ENCODE peak calls at places on chromosomes 1 and 21, in seven cellular contexts. W is suprapubic skin, H is HFF-Myc, C is AG04449, Y is K562, T is adrenal gland, E is body of pancreas. S is an unnamed sample.

GRCh38 chr1:180158149-180159147 is 3.8 kb downstream of the QSOX1 start:
- DNase-seq in H (no peak), W (no peak), Y (no peak), E (peak), T (no peak), C (no peak), S (no peak)

GRCh38 chr1:101284021-101284420 is 47.2 kb downstream of the S1PR1 start:
- DNase-seq in E (no peak), C (no peak), Y (no peak), T (no peak), W (no peak), H (no peak), S (no peak)

GRCh38 chr1:156122519-156123355 is 8.2 kb downstream of the LMNA start:
- DNase-seq in H (no peak), Y (peak), W (peak), E (peak), C (no peak), T (peak), S (no peak)

GRCh38 chr1:166302919-166303758 is 136.3 kb upstream of the FAM78B start:
- DNase-seq in W (no peak), Y (no peak), H (no peak), T (no peak), C (no peak), E (no peak), S (no peak)

GRCh38 chr1:92709738-92710137 is 75.2 kb downstream of the EVI5 start:
- DNase-seq in E (peak), W (no peak), H (peak), C (peak), Y (peak), T (peak), S (peak)

GRCh38 chr1:167524651-167525050 is 6.3 kb upstream of the CD247 start:
- DNase-seq in C (no peak), W (no peak), E (no peak), Y (no peak), T (no peak), H (no peak), S (no peak)

GRCh38 chr1:151067185-151067584 is 3.4 kb upstream of the GABPB2 start:
- DNase-seq in T (no peak), E (no peak), H (no peak), C (no peak), Y (no peak), W (no peak), S (no peak)

GRCh38 chr1:207397525-207397926 is 56.6 kb upstream of the CR2 start:
- DNase-seq in W (no peak), T (no peak), E (no peak), Y (no peak), C (no peak), H (peak), S (no peak)

GRCh38 chr1:209486861-209487260 is 96.7 kb upstream of the CAMK1G start:
- DNase-seq in W (no peak), Y (no peak), T (no peak), E (no peak), H (no peak), C (no peak), S (no peak)

GRCh38 chr1:54697896-54698295 is 17.8 kb upstream of the TTC4 start:
- DNase-seq in Y (no peak), C (no peak), E (no peak), W (peak), H (no peak), T (no peak), S (no peak)

GRCh38 chr1:23673086-23673813 is 18.4 kb upstream of the RPL11 start:
- DNase-seq in Y (peak), W (no peak), E (peak), C (no peak), T (peak), H (no peak), S (no peak)

GRCh38 chr21:37208056-37208705 is 59.0 kb downstream of the VPS26C start:
- DNase-seq in T (peak), C (no peak), W (no peak), E (peak), Y (peak), H (no peak), S (no peak)

GRCh38 chr1:28097100-28097472 is 8.7 kb upstream of the EYA3 start:
- DNase-seq in C (no peak), H (no peak), E (no peak), T (no peak), Y (no peak), W (no peak), S (no peak)

GRCh38 chr1:29513357-29513756 is 277.0 kb downstream of the PTPRU start:
- DNase-seq in Y (peak), E (peak), T (peak), W (peak), C (peak), H (peak), S (peak)

GRCh38 chr1:181089777-181090505 is 1.4 kb downstream of the IER5 start:
- DNase-seq in E (peak), C (no peak), T (peak), H (no peak), W (peak), Y (peak), S (no peak)

GRCh38 chr1:44698138-44698537 is 23.6 kb downstream of the ARMH1 start:
- DNase-seq in H (no peak), T (no peak), Y (no peak), E (no peak), W (no peak), C (no peak), S (no peak)

GRCh38 chr21:18155508-18156193 is 89.0 kb upstream of the CHODL start:
- DNase-seq in T (no peak), C (no peak), W (no peak), Y (no peak), E (no peak), H (no peak), S (no peak)

GRCh38 chr1:207336559-207337467 is 15.3 kb downstream of the CD55 start:
- DNase-seq in T (no peak), W (no peak), Y (no peak), H (no peak), C (no peak), E (no peak), S (no peak)

GRCh38 chr1:234918216-234918841 is 210.3 kb downstream of the TOMM20 start:
- DNase-seq in H (no peak), T (peak), Y (no peak), C (no peak), E (peak), W (no peak), S (no peak)

GRCh38 chr1:223765719-223766340 is 53.5 kb downstream of the CAPN2 start:
- DNase-seq in T (no peak), H (no peak), Y (no peak), E (no peak), C (no peak), W (no peak), S (no peak)

GRCh38 chr1:41789616-41790330 is 128.9 kb downstream of the HIVEP3 start:
- DNase-seq in E (no peak), W (no peak), H (no peak), Y (no peak), C (no peak), T (no peak), S (no peak)

GRCh38 chr1:61000327-61000726 is 82.0 kb upstream of the NFIA start:
- DNase-seq in C (no peak), H (no peak), E (no peak), W (no peak), T (no peak), Y (no peak), S (no peak)

GRCh38 chr1:192747305-192747704 is 61.5 kb upstream of the RGS2 start:
- DNase-seq in C (no peak), E (no peak), W (no peak), H (no peak), T (no peak), Y (no peak), S (peak)

GRCh38 chr1:45116820-45117219 is 89.6 kb downstream of the ZSWIM5 start:
- DNase-seq in E (no peak), T (no peak), C (no peak), W (no peak), Y (no peak), H (no peak), S (no peak)

GRCh38 chr1:111725192-111725591 is 14.0 kb downstream of the INKA2 start:
- DNase-seq in T (peak), Y (peak), H (no peak), C (no peak), E (no peak), W (no peak), S (no peak)

GRCh38 chr1:36143424-36143823 is 5.9 kb downstream of the TRAPPC3 start:
- DNase-seq in C (no peak), Y (no peak), W (no peak), T (no peak), E (no peak), H (no peak), S (no peak)

GRCh38 chr1:218591966-218592365 is 246.8 kb downstream of the TGFB2 start:
- DNase-seq in W (no peak), C (no peak), H (no peak), Y (no peak), T (no peak), E (no peak), S (no peak)

GRCh38 chr1:221310180-221310579 is 430.9 kb downstream of the HLX start:
- DNase-seq in E (no peak), W (no peak), H (no peak), Y (no peak), T (no peak), C (no peak), S (no peak)

GRCh38 chr1:69846267-69846666 is 278.5 kb downstream of the LRRC7 start:
- DNase-seq in H (no peak), W (no peak), E (no peak), T (no peak), C (no peak), Y (no peak), S (no peak)

GRCh38 chr1:215118081-215118480 is 35.5 kb downstream of the KCNK2 start:
- DNase-seq in W (no peak), E (no peak), T (no peak), C (no peak), H (no peak), Y (no peak), S (no peak)

GRCh38 chr1:33339413-33339812 is 18.5 kb upstream of the A3GALT2 start:
- DNase-seq in T (no peak), Y (no peak), H (no peak), C (no peak), W (no peak), E (no peak), S (no peak)

GRCh38 chr21:28737671-28738279 is 254.9 kb downstream of the LTN1 start:
- DNase-seq in H (no peak), C (no peak), W (no peak), T (no peak), E (no peak), Y (no peak), S (no peak)

GRCh38 chr1:187197685-187198084 is 368.9 kb downstream of the PLA2G4A start:
- DNase-seq in H (no peak), C (no peak), E (no peak), Y (no peak), T (no peak), W (no peak), S (no peak)

GRCh38 chr1:230710543-230710904 is 3.4 kb downstream of the AGT start:
- DNase-seq in C (no peak), T (no peak), W (no peak), E (no peak), H (no peak), Y (no peak), S (no peak)

GRCh38 chr1:54347955-54348699 is 58.1 kb downstream of the SSBP3 start:
- DNase-seq in E (peak), T (no peak), C (no peak), Y (no peak), H (no peak), W (no peak), S (no peak)

GRCh38 chr1:100134872-100135271 is 1.9 kb downstream of the TRMT13 start:
- DNase-seq in E (no peak), H (no peak), Y (no peak), W (no peak), T (no peak), C (no peak), S (peak)
- TF ChIP-seq CTCF in E (no peak), H (no peak), Y (no peak), W (no peak), T (no peak), C (no peak), S (no peak)

DNA sequence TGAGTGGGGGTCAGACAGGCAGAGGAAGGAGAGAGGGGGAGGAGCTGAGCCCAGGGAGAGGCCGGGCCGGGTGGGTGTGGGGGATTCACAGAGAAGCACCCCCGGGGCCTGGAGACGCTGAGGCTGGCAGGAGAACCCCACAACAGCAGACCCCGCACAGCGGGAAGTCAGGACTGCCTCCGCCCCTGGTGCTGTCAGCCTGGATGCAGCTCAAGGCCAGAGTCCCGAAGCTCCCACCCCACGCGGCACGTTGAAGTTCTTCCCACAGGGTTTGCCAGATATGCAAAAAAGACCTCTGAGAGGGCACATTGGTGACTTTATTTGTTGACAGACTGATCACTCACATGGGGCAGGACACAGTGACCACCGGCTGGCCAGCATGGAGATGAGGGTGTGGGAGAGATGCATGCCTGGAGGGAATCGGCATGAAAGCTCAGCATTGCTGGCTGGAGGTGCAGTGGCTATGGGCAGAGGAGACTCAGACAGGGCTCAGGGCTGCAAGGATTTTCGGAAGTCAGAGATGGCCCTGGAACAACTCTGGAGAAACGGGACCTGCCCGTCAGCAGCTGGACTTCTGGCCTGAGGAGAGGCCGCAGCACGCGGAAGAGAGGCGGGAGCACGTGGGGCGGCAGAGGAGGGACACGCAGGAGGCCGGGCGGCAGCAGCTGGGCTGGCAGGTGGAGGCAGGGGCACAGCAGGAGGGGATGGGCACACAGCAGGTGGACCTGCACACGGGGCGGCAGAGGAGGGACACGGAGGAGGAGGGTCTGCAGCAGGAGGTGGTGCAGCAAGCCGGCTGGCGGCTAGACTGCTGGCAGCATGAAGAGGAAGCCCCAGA is 885 bp downstream of the KRTAP10-3 start:
- DNase-seq in Y (no peak), W (no peak), E (no peak), H (no peak), T (no peak), C (no peak), S (no peak)
- H3K4me3 ChIP-seq in Y (no peak), W (no peak), E (no peak), H (no peak), T (no peak), C (no peak), S (no peak)

GRCh38 chr1:63000508-63000907 is 216.6 kb downstream of the ATG4C start:
- DNase-seq in H (no peak), E (no peak), T (no peak), C (no peak), Y (no peak), W (no peak), S (no peak)

GRCh38 chr1:63005812-63006211 is 221.9 kb downstream of the ATG4C start:
- DNase-seq in C (no peak), H (no peak), E (no peak), T (no peak), Y (no peak), W (no peak), S (no peak)

DNA sequence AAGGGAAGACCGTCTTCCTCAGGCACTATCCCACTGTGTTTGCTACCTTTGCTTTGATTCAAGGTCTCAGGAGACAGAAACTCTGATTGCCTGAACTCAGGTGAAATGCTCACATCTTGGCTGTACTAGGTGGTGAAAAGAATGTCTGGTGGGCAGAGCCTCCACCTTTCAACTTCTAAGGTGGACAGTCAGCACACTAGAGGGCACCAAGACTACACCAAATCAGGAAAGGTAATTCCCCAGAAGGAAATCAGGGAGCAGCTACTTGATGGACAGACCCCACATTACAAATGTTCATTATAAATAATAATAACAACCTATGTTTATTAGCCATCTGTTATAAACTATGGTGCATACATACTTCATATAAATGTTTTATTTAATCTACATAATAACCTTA is 220.9 kb downstream of the ATG4C start:
- DNase-seq in W (no peak), T (no peak), H (no peak), E (no peak), C (no peak), Y (no peak), S (no peak)
- TF ChIP-seq CTCF in W (no peak), T (no peak), H (no peak), E (no peak), C (no peak), Y (no peak), S (peak)

DNA sequence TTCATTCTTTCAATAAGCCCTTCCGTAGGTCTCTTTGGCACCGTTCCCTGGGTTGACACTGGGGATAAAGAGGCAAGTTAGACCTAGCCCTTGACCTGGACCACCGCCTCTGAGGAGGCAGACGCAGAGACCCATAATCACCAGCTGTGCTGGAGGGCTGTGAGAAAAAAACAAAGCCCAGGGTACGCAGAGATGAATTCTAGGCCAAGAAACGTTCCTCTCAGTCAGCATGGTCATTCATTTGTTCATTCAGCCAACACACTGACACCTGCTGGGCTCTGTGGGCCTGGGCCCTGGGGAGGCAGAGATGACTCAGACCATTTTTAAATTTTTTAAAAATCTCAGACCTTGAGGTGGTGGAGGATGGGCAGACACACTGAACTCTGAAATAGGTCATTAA is 26.3 kb upstream of the TRABD2B start:
- DNase-seq in H (no peak), Y (no peak), T (no peak), W (peak), C (no peak), E (no peak), S (no peak)
- H3K4me3 ChIP-seq in H (no peak), Y (no peak), T (no peak), W (no peak), C (no peak), E (no peak), S (no peak)

GRCh38 chr1:97186381-97186780 is 464.8 kb downstream of the PTBP2 start:
- DNase-seq in C (no peak), Y (no peak), W (no peak), E (no peak), T (no peak), H (no peak), S (no peak)
- TF ChIP-seq CTCF in C (no peak), Y (no peak), W (no peak), E (no peak), T (peak), H (peak), S (peak)

S was measured in AG09309.